ENCODE peak calls at places on chromosome 22, in eight cellular contexts. F is GDM1; C is lower lobe of right lung; B is globus pallidus; T is activated naive CD8-positive, alpha-beta T cell treated with anti-CD3 and anti-CD28 coated beads, Interleukin-2, amount 50 U/mL, for 24 hours; G is CD4-positive, alpha-beta memory T cell; Z is Right ventricle myocardium superior; M is AG08396. A is an unnamed sample.

GRCh38 chr22:43203471-43203981 is 16.6 kb upstream of the TTLL12 start:
- DNase-seq in F (no peak), C (no peak), B (no peak), T (no peak), G (no peak), Z (no peak), M (no peak), A (no peak)

GRCh38 chr22:36641902-36642640 is 61.5 kb downstream of the CACNG2 start:
- DNase-seq in F (no peak), C (no peak), B (no peak), T (no peak), G (no peak), Z (no peak), M (no peak), A (no peak)

GRCh38 chr22:32695451-32695891 is 106.0 kb upstream of the TIMP3 start:
- DNase-seq in F (no peak), C (no peak), B (no peak), T (no peak), G (no peak), Z (no peak), M (peak; percentile 72), A (no peak)

GRCh38 chr22:49815641-49816071 is 12.0 kb downstream of the BRD1 start:
- DNase-seq in F (no peak), C (peak; percentile 37), B (no peak), T (no peak), G (no peak), Z (no peak), M (no peak), A (no peak)

GRCh38 chr22:45644714-45645113 is 26.9 kb upstream of the ATXN10 start:
- DNase-seq in F (no peak), C (no peak), B (no peak), T (no peak), G (no peak), Z (no peak), M (no peak), A (no peak)

GRCh38 chr22:29517215-29517908 is 36.2 kb downstream of the THOC5 start:
- DNase-seq in F (no peak), C (no peak), B (no peak), T (no peak), G (no peak), Z (peak; percentile 43), M (no peak), A (no peak)

GRCh38 chr22:46661221-46661851 is 41.1 kb downstream of the GRAMD4 start:
- DNase-seq in F (no peak), C (no peak), B (no peak), T (no peak), G (peak; percentile 58), Z (no peak), M (no peak), A (peak; percentile 63)

GRCh38 chr22:36155702-36156101 is 4.9 kb downstream of the APOL3 start:
- DNase-seq in F (no peak), C (no peak), B (peak; percentile 34), T (no peak), G (no peak), Z (peak; percentile 82), M (peak; percentile 11), A (no peak)

GRCh38 chr22:49724893-49725489 is 102.7 kb downstream of the BRD1 start:
- DNase-seq in F (peak; percentile 41), C (peak; percentile 67), B (peak; percentile 38), T (peak; percentile 82), G (peak; percentile 59), Z (peak; percentile 70), M (peak; percentile 88), A (peak; percentile 50)

GRCh38 chr22:45430871-45431270 is 17.4 kb downstream of the RIBC2 start:
- DNase-seq in F (no peak), C (peak; percentile 30), B (no peak), T (no peak), G (no peak), Z (peak; percentile 20), M (no peak), A (no peak)

GRCh38 chr22:39090426-39091064 is 6.5 kb upstream of the APOBEC3H start:
- DNase-seq in F (no peak), C (peak; percentile 60), B (no peak), T (peak; percentile 86), G (peak; percentile 94), Z (no peak), M (no peak), A (peak; percentile 94)

GRCh38 chr22:20111045-20111688 is 4.7 kb upstream of the RANBP1 start:
- DNase-seq in F (no peak), C (peak; percentile 44), B (no peak), T (peak; percentile 62), G (peak; percentile 24), Z (peak; percentile 29), M (peak; percentile 54), A (no peak)

GRCh38 chr22:37499789-37500188 is 13.6 kb upstream of the MFNG start:
- DNase-seq in F (no peak), C (no peak), B (no peak), T (no peak), G (no peak), Z (no peak), M (no peak), A (no peak)

GRCh38 chr22:27086728-27087450 is 429.5 kb downstream of the MIAT start:
- DNase-seq in F (no peak), C (no peak), B (no peak), T (no peak), G (no peak), Z (no peak), M (no peak), A (no peak)

GRCh38 chr22:32337015-32337414 is 20.7 kb upstream of the RFPL3 start:
- DNase-seq in F (no peak), C (no peak), B (no peak), T (no peak), G (no peak), Z (no peak), M (no peak), A (no peak)

GRCh38 chr22:42842658-42843370 is 14.3 kb downstream of the ARFGAP3 start:
- DNase-seq in F (no peak), C (no peak), B (no peak), T (no peak), G (no peak), Z (no peak), M (no peak), A (no peak)

GRCh38 chr22:50503475-50504145 is 3.9 kb downstream of the LMF2 start:
- DNase-seq in F (no peak), C (peak; percentile 50), B (no peak), T (peak; percentile 48), G (no peak), Z (no peak), M (no peak), A (no peak)

GRCh38 chr22:19723165-19723989 is at the start of gene GP1BB:
- DNase-seq in F (no peak), C (peak; percentile 61), B (no peak), T (peak; percentile 36), G (peak; percentile 15), Z (peak; percentile 79), M (no peak), A (no peak)

GRCh38 chr22:28247667-28248363 is 328.8 kb upstream of the PITPNB start:
- DNase-seq in F (no peak), C (no peak), B (peak; percentile 81), T (no peak), G (no peak), Z (no peak), M (no peak), A (no peak)

A was measured in central memory CD4-positive, alpha-beta T cell.